ENCODE peak calls at places on chromosomes 11 and 22, in five cellular contexts. One of them, this sample, is unnamed.

GRCh38 chr11:85769758-85770157 is 41.2 kb downstream of the SYTL2 start:
- DNase-seq in endothelial cell of umbilical vein: no peak
- DNase-seq in mesendoderm: peak; percentile 60
- DNase-seq in GM23248: no peak
- DNase-seq in GM12878: no peak
- DNase-seq in this sample: no peak

GRCh38 chr22:42270512-42271190 is at the start of gene TCF20:
- DNase-seq in endothelial cell of umbilical vein: peak; percentile 56
- DNase-seq in mesendoderm: peak; percentile 86
- DNase-seq in GM23248: peak; percentile 90
- DNase-seq in GM12878: no peak
- DNase-seq in this sample: no peak

GRCh38 chr11:13073119-13073981 is 64.2 kb downstream of the RASSF10 start:
- DNase-seq in endothelial cell of umbilical vein: peak; percentile 16
- DNase-seq in mesendoderm: no peak
- DNase-seq in GM23248: peak; percentile 81
- DNase-seq in GM12878: peak; percentile 23
- DNase-seq in this sample: no peak

GRCh38 chr22:19565921-19566598 is 41.9 kb upstream of the CLDN5 start:
- DNase-seq in endothelial cell of umbilical vein: peak; percentile 98
- DNase-seq in mesendoderm: no peak
- DNase-seq in GM23248: peak; percentile 15
- DNase-seq in GM12878: no peak
- DNase-seq in this sample: no peak

GRCh38 chr11:16737860-16738197 is 618 bp upstream of the C11orf58 start:
- DNase-seq in endothelial cell of umbilical vein: no peak
- DNase-seq in mesendoderm: no peak
- DNase-seq in GM23248: no peak
- DNase-seq in GM12878: no peak
- DNase-seq in this sample: no peak

GRCh38 chr11:8699903-8700302 is 17.3 kb downstream of the RPL27A start:
- DNase-seq in endothelial cell of umbilical vein: peak; percentile 34
- DNase-seq in mesendoderm: peak; percentile 82
- DNase-seq in GM23248: peak; percentile 78
- DNase-seq in GM12878: no peak
- DNase-seq in this sample: no peak

GRCh38 chr11:36354221-36355003 is 58.3 kb downstream of the PRR5L start:
- DNase-seq in endothelial cell of umbilical vein: no peak
- DNase-seq in mesendoderm: peak; percentile 34
- DNase-seq in GM23248: peak; percentile 84
- DNase-seq in GM12878: peak; percentile 42
- DNase-seq in this sample: no peak

GRCh38 chr11:2390091-2390870 is 10.3 kb upstream of the TSSC4 start:
- DNase-seq in endothelial cell of umbilical vein: no peak
- DNase-seq in mesendoderm: no peak
- DNase-seq in GM23248: no peak
- DNase-seq in GM12878: no peak
- DNase-seq in this sample: no peak

GRCh38 chr11:125995313-125995712 is 49.5 kb downstream of the VSIG10L2 start:
- DNase-seq in endothelial cell of umbilical vein: no peak
- DNase-seq in mesendoderm: no peak
- DNase-seq in GM23248: peak; percentile 64
- DNase-seq in GM12878: no peak
- DNase-seq in this sample: no peak

GRCh38 chr22:31337178-31337577 is 9.0 kb downstream of the PATZ1 start:
- DNase-seq in endothelial cell of umbilical vein: no peak
- DNase-seq in mesendoderm: no peak
- DNase-seq in GM23248: peak; percentile 24
- DNase-seq in GM12878: no peak
- DNase-seq in this sample: no peak

GRCh38 chr11:19263333-19263732 is 22.6 kb upstream of the E2F8 start:
- DNase-seq in endothelial cell of umbilical vein: no peak
- DNase-seq in mesendoderm: no peak
- DNase-seq in GM23248: no peak
- DNase-seq in GM12878: no peak
- DNase-seq in this sample: no peak

GRCh38 chr11:46930089-46930488 is 6.5 kb upstream of the CSTPP1 start:
- DNase-seq in endothelial cell of umbilical vein: peak; percentile 32
- DNase-seq in mesendoderm: peak; percentile 39
- DNase-seq in GM23248: peak; percentile 73
- DNase-seq in GM12878: no peak
- DNase-seq in this sample: no peak

GRCh38 chr22:38540731-38541130 is 29.3 kb downstream of the DMC1 start:
- DNase-seq in endothelial cell of umbilical vein: no peak
- DNase-seq in mesendoderm: no peak
- DNase-seq in GM23248: no peak
- DNase-seq in GM12878: no peak
- DNase-seq in this sample: no peak

GRCh38 chr11:117225553-117226170 is 6.2 kb downstream of the PCSK7 start:
- DNase-seq in endothelial cell of umbilical vein: no peak
- DNase-seq in mesendoderm: no peak
- DNase-seq in GM23248: no peak
- DNase-seq in GM12878: no peak
- DNase-seq in this sample: no peak

GRCh38 chr11:77191823-77192495 is 63.9 kb downstream of the MYO7A start:
- DNase-seq in endothelial cell of umbilical vein: no peak
- DNase-seq in mesendoderm: peak; percentile 97
- DNase-seq in GM23248: peak; percentile 71
- DNase-seq in GM12878: no peak
- DNase-seq in this sample: no peak

GRCh38 chr11:1017269-1018005 is 19.1 kb downstream of the MUC6 start:
- DNase-seq in endothelial cell of umbilical vein: peak; percentile 20
- DNase-seq in mesendoderm: no peak
- DNase-seq in GM23248: no peak
- DNase-seq in GM12878: no peak
- DNase-seq in this sample: no peak

GRCh38 chr22:44037519-44038370 is 13.6 kb downstream of the PARVB start:
- DNase-seq in endothelial cell of umbilical vein: peak; percentile 85
- DNase-seq in mesendoderm: peak; percentile 65
- DNase-seq in GM23248: peak; percentile 98
- DNase-seq in GM12878: no peak
- DNase-seq in this sample: no peak

GRCh38 chr22:41845380-41846267 is 12.7 kb downstream of the SREBF2 start:
- DNase-seq in endothelial cell of umbilical vein: no peak
- DNase-seq in mesendoderm: peak; percentile 71
- DNase-seq in GM23248: no peak
- DNase-seq in GM12878: no peak
- DNase-seq in this sample: no peak

GRCh38 chr22:23696326-23696851 is 5.6 kb downstream of the RGL4 start:
- DNase-seq in endothelial cell of umbilical vein: no peak
- DNase-seq in mesendoderm: no peak
- DNase-seq in GM23248: no peak
- DNase-seq in GM12878: peak; percentile 33
- DNase-seq in this sample: no peak

GRCh38 chr22:23286296-23286695 is 106.0 kb downstream of the BCR start:
- DNase-seq in endothelial cell of umbilical vein: no peak
- DNase-seq in mesendoderm: no peak
- DNase-seq in GM23248: no peak
- DNase-seq in GM12878: no peak
- DNase-seq in this sample: no peak

GRCh38 chr11:117670443-117670842 is 126.6 kb downstream of the DSCAML1 start:
- DNase-seq in endothelial cell of umbilical vein: no peak
- DNase-seq in mesendoderm: no peak
- DNase-seq in GM23248: no peak
- DNase-seq in GM12878: no peak
- DNase-seq in this sample: no peak

GRCh38 chr22:25357606-25358420 is 138.4 kb downstream of the CRYBB2 start:
- DNase-seq in endothelial cell of umbilical vein: no peak
- DNase-seq in mesendoderm: no peak
- DNase-seq in GM23248: no peak
- DNase-seq in GM12878: no peak
- DNase-seq in this sample: no peak

GRCh38 chr11:2345050-2345449 is 32.1 kb upstream of the CD81 start:
- DNase-seq in endothelial cell of umbilical vein: no peak
- DNase-seq in mesendoderm: no peak
- DNase-seq in GM23248: no peak
- DNase-seq in GM12878: no peak
- DNase-seq in this sample: no peak

GRCh38 chr11:80958414-80958813 is 1517.6 kb upstream of the TENM4 start:
- DNase-seq in endothelial cell of umbilical vein: no peak
- DNase-seq in mesendoderm: no peak
- DNase-seq in GM23248: peak; percentile 92
- DNase-seq in GM12878: no peak
- DNase-seq in this sample: no peak

GRCh38 chr11:22976146-22976545 is 115.9 kb upstream of the CCDC179 start:
- DNase-seq in endothelial cell of umbilical vein: no peak
- DNase-seq in mesendoderm: peak; percentile 19
- DNase-seq in GM23248: peak; percentile 57
- DNase-seq in GM12878: no peak
- DNase-seq in this sample: no peak

GRCh38 chr22:38696606-38697005 is 4.1 kb downstream of the JOSD1 start:
- DNase-seq in endothelial cell of umbilical vein: peak; percentile 92
- DNase-seq in mesendoderm: peak; percentile 41
- DNase-seq in GM23248: peak; percentile 94
- DNase-seq in GM12878: no peak
- DNase-seq in this sample: no peak

GRCh38 chr22:43198936-43199335 is 12.0 kb upstream of the TTLL12 start:
- DNase-seq in endothelial cell of umbilical vein: no peak
- DNase-seq in mesendoderm: no peak
- DNase-seq in GM23248: peak; percentile 25
- DNase-seq in GM12878: no peak
- DNase-seq in this sample: no peak

GRCh38 chr11:131109256-131109655 is 193.0 kb upstream of the SNX19 start:
- DNase-seq in endothelial cell of umbilical vein: no peak
- DNase-seq in mesendoderm: peak; percentile 65
- DNase-seq in GM23248: peak; percentile 81
- DNase-seq in GM12878: no peak
- DNase-seq in this sample: no peak

GRCh38 chr11:100681064-100681502 is 6.0 kb upstream of the ARHGAP42 start:
- DNase-seq in endothelial cell of umbilical vein: no peak
- DNase-seq in mesendoderm: peak; percentile 71
- DNase-seq in GM23248: no peak
- DNase-seq in GM12878: peak; percentile 95
- DNase-seq in this sample: no peak

GRCh38 chr11:12201016-12201985 is 90.9 kb downstream of the MICAL2 start:
- DNase-seq in endothelial cell of umbilical vein: peak; percentile 99
- DNase-seq in mesendoderm: peak; percentile 94
- DNase-seq in GM23248: peak; percentile 94
- DNase-seq in GM12878: no peak
- DNase-seq in this sample: no peak

GRCh38 chr11:2428322-2428795 is 16.0 kb downstream of the TRPM5 start:
- DNase-seq in endothelial cell of umbilical vein: peak; percentile 32
- DNase-seq in mesendoderm: peak; percentile 66
- DNase-seq in GM23248: peak; percentile 65
- DNase-seq in GM12878: no peak
- DNase-seq in this sample: no peak

GRCh38 chr11:7332962-7333361 is 81.3 kb downstream of the SYT9 start:
- DNase-seq in endothelial cell of umbilical vein: no peak
- DNase-seq in mesendoderm: no peak
- DNase-seq in GM23248: no peak
- DNase-seq in GM12878: no peak
- DNase-seq in this sample: no peak

DNA sequence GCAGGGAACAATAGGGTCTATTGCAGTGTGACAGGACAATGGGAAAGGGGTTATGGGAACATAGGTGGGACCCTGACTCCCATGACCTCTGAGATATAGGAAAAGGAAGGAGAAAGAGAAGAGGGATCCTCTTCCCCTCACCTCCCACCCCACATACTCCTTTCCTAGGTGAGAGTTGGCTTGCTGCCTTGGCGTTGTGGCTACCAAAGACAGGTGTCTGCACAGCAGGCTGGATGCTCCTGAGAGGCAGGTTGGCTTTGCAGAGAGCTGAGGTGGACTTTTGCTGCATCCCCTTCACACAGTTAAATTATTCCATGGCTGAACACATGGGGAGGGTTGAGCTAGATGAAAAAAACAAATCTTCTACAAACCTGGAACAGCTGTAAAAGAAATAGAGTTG is 80.7 kb downstream of the SYT9 start:
- DNase-seq in endothelial cell of umbilical vein: no peak
- DNase-seq in mesendoderm: no peak
- DNase-seq in GM23248: no peak
- DNase-seq in GM12878: no peak
- DNase-seq in this sample: no peak
- H3K27ac ChIP-seq in endothelial cell of umbilical vein: no peak overlapping the region
- H3K27ac ChIP-seq in mesendoderm: no peak overlapping the region
- H3K27ac ChIP-seq in GM23248: no peak overlapping the region
- H3K27ac ChIP-seq in GM12878: no peak overlapping the region
- H3K27ac ChIP-seq in this sample: no peak overlapping the region

GRCh38 chr11:57316017-57316416 is 8.7 kb downstream of the TNKS1BP1 start:
- DNase-seq in endothelial cell of umbilical vein: no peak
- DNase-seq in mesendoderm: peak; percentile 62
- DNase-seq in GM23248: no peak
- DNase-seq in GM12878: no peak
- DNase-seq in this sample: no peak
- H3K9ac ChIP-seq in endothelial cell of umbilical vein: no peak overlapping the region
- H3K9ac ChIP-seq in mesendoderm: no peak overlapping the region
- H3K9ac ChIP-seq in GM23248: peak overlapping the region; percentile 16
- H3K9ac ChIP-seq in GM12878: no peak overlapping the region
- H3K9ac ChIP-seq in this sample: no peak overlapping the region

GRCh38 chr11:73980001-73980960 is 2.4 kb downstream of the UCP2 start:
- DNase-seq in endothelial cell of umbilical vein: peak; percentile 77
- DNase-seq in mesendoderm: peak; percentile 67
- DNase-seq in GM23248: no peak
- DNase-seq in GM12878: peak; percentile 91
- DNase-seq in this sample: no peak
- H3K4me3 ChIP-seq in endothelial cell of umbilical vein: no peak overlapping the region
- H3K4me3 ChIP-seq in mesendoderm: no peak overlapping the region
- H3K4me3 ChIP-seq in GM23248: no peak overlapping the region
- H3K4me3 ChIP-seq in GM12878: peak overlapping the region; percentile 89
- H3K4me3 ChIP-seq in this sample: no peak overlapping the region

GRCh38 chr11:119689318-119689717 is 39.7 kb downstream of the NECTIN1 start:
- DNase-seq in endothelial cell of umbilical vein: no peak
- DNase-seq in mesendoderm: no peak
- DNase-seq in GM23248: no peak
- DNase-seq in GM12878: no peak
- DNase-seq in this sample: no peak
- H3K27ac ChIP-seq in endothelial cell of umbilical vein: no peak overlapping the region
- H3K27ac ChIP-seq in mesendoderm: no peak overlapping the region
- H3K27ac ChIP-seq in GM23248: no peak overlapping the region
- H3K27ac ChIP-seq in GM12878: no peak overlapping the region
- H3K27ac ChIP-seq in this sample: no peak overlapping the region

GRCh38 chr11:133957926-133958325 is 1.2 kb upstream of the IGSF9B start:
- DNase-seq in endothelial cell of umbilical vein: no peak
- DNase-seq in mesendoderm: peak; percentile 54
- DNase-seq in GM23248: no peak
- DNase-seq in GM12878: no peak
- DNase-seq in this sample: no peak
- H3K9ac ChIP-seq in endothelial cell of umbilical vein: no peak overlapping the region
- H3K9ac ChIP-seq in mesendoderm: no peak overlapping the region
- H3K9ac ChIP-seq in GM23248: no peak overlapping the region
- H3K9ac ChIP-seq in GM12878: no peak overlapping the region
- H3K9ac ChIP-seq in this sample: no peak overlapping the region

DNA sequence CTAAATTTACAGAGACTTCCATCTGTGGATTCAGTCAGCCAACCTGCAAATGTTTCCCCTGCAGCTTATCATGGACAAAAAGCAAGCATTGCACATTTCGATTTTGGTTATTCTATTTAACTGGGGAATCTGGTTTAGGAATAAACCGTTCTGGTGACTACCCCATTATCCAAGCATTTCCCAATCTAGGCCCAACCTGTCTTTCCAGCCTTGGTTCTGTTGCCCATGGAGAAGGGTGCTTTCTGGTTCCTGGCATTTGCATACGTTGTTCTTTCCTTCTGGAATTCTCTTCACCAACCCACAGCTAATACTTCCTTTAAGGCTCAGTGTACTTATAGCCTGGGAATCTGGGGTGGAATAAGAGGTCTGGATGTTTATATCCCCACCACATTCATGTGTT is 1.4 kb upstream of the TMEM123 start:
- DNase-seq in endothelial cell of umbilical vein: no peak
- DNase-seq in mesendoderm: no peak
- DNase-seq in GM23248: no peak
- DNase-seq in GM12878: no peak
- DNase-seq in this sample: no peak
- H3K4me3 ChIP-seq in endothelial cell of umbilical vein: no peak overlapping the region
- H3K4me3 ChIP-seq in mesendoderm: no peak overlapping the region
- H3K4me3 ChIP-seq in GM23248: no peak overlapping the region
- H3K4me3 ChIP-seq in GM12878: no peak overlapping the region
- H3K4me3 ChIP-seq in this sample: peak overlapping the region; percentile 77

This sample was measured in SK-N-MC.